ENCODE peak calls at places on chromosomes 2 and 18, in nine cellular contexts. O is NT2/D1; I is stomach; F is osteocyte; M is activated naive CD4-positive, alpha-beta T cell treated with anti-CD3 and anti-CD28 coated beads, Interleukin-2, amount 50 U/mL, for 16 hours; X is activated CD8-positive, alpha-beta memory T cell treated with anti-CD3 and anti-CD28 coated beads, Interleukin-2, amount 50 U/mL, for 4 hours; N is mesenchymal stem cell; R is fibroblast of pulmonary artery; C is NCI-H1105. U is an unnamed sample.

GRCh38 chr2:1648241-1649102 is 95.8 kb downstream of the PXDN start:
- DNase-seq in O (no peak), I (no peak), F (no peak), M (no peak), X (no peak), N (no peak), R (no peak), C (no peak), U (no peak)

GRCh38 chr2:37880546-37880945 is 44.5 kb upstream of the RMDN2 start:
- DNase-seq in O (no peak), I (no peak), F (no peak), M (no peak), X (no peak), N (no peak), R (no peak), C (no peak), U (no peak)

GRCh38 chr2:75324141-75324540 is 124.8 kb upstream of the TACR1 start:
- DNase-seq in O (no peak), I (no peak), F (no peak), M (no peak), X (no peak), N (peak), R (peak), C (no peak), U (no peak)

GRCh38 chr2:103402944-103403343 is 641.1 kb downstream of the TMEM182 start:
- DNase-seq in O (no peak), I (no peak), F (no peak), M (no peak), X (no peak), N (no peak), R (no peak), C (no peak), U (no peak)

GRCh38 chr2:1690056-1690775 is 54.1 kb downstream of the PXDN start:
- DNase-seq in O (no peak), I (no peak), F (no peak), M (no peak), X (no peak), N (no peak), R (no peak), C (no peak), U (no peak)

GRCh38 chr18:12236934-12237832 is 17.0 kb upstream of the CIDEA start:
- DNase-seq in O (peak), I (peak), F (peak), M (peak), X (peak), N (peak), R (peak), C (peak), U (peak)

GRCh38 chr2:216661639-216662375 is 28.6 kb downstream of the IGFBP2 start:
- DNase-seq in O (no peak), I (no peak), F (no peak), M (no peak), X (no peak), N (no peak), R (no peak), C (no peak), U (no peak)

GRCh38 chr2:43210467-43211303 is 15.7 kb downstream of the ZFP36L2 start:
- DNase-seq in O (no peak), I (peak), F (no peak), M (peak), X (peak), N (peak), R (peak), C (no peak), U (no peak)

GRCh38 chr2:164205347-164205746 is 415.9 kb downstream of the GRB14 start:
- DNase-seq in O (no peak), I (no peak), F (no peak), M (no peak), X (no peak), N (peak), R (peak), C (no peak), U (no peak)

GRCh38 chr2:216447293-216447692 is 35.0 kb downstream of the SMARCAL1 start:
- DNase-seq in O (no peak), I (no peak), F (no peak), M (no peak), X (no peak), N (no peak), R (no peak), C (no peak), U (no peak)

GRCh38 chr2:10235099-10235908 is 67.4 kb upstream of the HPCAL1 start:
- DNase-seq in O (no peak), I (no peak), F (no peak), M (no peak), X (peak), N (no peak), R (no peak), C (no peak), U (no peak)

GRCh38 chr2:223196331-223196730 is 144.3 kb downstream of the KCNE4 start:
- DNase-seq in O (no peak), I (no peak), F (no peak), M (no peak), X (no peak), N (no peak), R (no peak), C (no peak), U (no peak)

GRCh38 chr2:234373060-234373459 is 123.8 kb downstream of the ARL4C start:
- DNase-seq in O (no peak), I (no peak), F (no peak), M (peak), X (peak), N (no peak), R (no peak), C (no peak), U (no peak)

GRCh38 chr2:101596346-101596745 is 101.2 kb upstream of the MAP4K4 start:
- DNase-seq in O (no peak), I (no peak), F (no peak), M (no peak), X (no peak), N (no peak), R (peak), C (no peak), U (no peak)

GRCh38 chr2:180519276-180519675 is 461.1 kb upstream of the UBE2E3 start:
- DNase-seq in O (no peak), I (no peak), F (no peak), M (no peak), X (no peak), N (peak), R (peak), C (no peak), U (peak)

GRCh38 chr2:120737802-120738516 is 2.3 kb downstream of the GLI2 start:
- DNase-seq in O (no peak), I (peak), F (peak), M (no peak), X (no peak), N (peak), R (no peak), C (peak), U (no peak)

GRCh38 chr18:78006006-78006802 is 756.6 kb downstream of the GALR1 start:
- DNase-seq in O (peak), I (no peak), F (no peak), M (no peak), X (no peak), N (no peak), R (no peak), C (no peak), U (no peak)

GRCh38 chr2:134572996-134573395 is 145.8 kb downstream of the TMEM163 start:
- DNase-seq in O (no peak), I (no peak), F (no peak), M (no peak), X (no peak), N (no peak), R (no peak), C (no peak), U (no peak)

GRCh38 chr18:70151554-70152130 is 53.8 kb downstream of the RTTN start:
- DNase-seq in O (no peak), I (no peak), F (no peak), M (no peak), X (no peak), N (no peak), R (no peak), C (no peak), U (no peak)

GRCh38 chr2:75559633-75560021 is 1.1 kb downstream of the EVA1A start:
- DNase-seq in O (no peak), I (no peak), F (no peak), M (no peak), X (no peak), N (no peak), R (no peak), C (no peak), U (no peak)

GRCh38 chr2:169069341-169069740 is at the start of gene DHRS9:
- DNase-seq in O (no peak), I (no peak), F (no peak), M (no peak), X (no peak), N (peak), R (peak), C (no peak), U (peak)

GRCh38 chr18:43563780-43564179 is 286.5 kb upstream of the SYT4 start:
- DNase-seq in O (no peak), I (peak), F (no peak), M (no peak), X (no peak), N (peak), R (peak), C (peak), U (peak)

GRCh38 chr2:235595420-235596010 is 101.7 kb downstream of the AGAP1 start:
- DNase-seq in O (peak), I (peak), F (no peak), M (no peak), X (peak), N (peak), R (peak), C (peak), U (peak)

GRCh38 chr2:209517436-209517835 is 93.6 kb downstream of the MAP2 start:
- DNase-seq in O (no peak), I (no peak), F (no peak), M (no peak), X (no peak), N (no peak), R (no peak), C (no peak), U (no peak)

GRCh38 chr2:101120124-101120996 is 30.8 kb downstream of the TBC1D8 start:
- DNase-seq in O (no peak), I (peak), F (no peak), M (no peak), X (no peak), N (peak), R (peak), C (no peak), U (peak)

GRCh38 chr2:65638438-65638837 is 206.0 kb upstream of the SPRED2 start:
- DNase-seq in O (no peak), I (no peak), F (no peak), M (no peak), X (no peak), N (no peak), R (no peak), C (no peak), U (no peak)

GRCh38 chr2:71136174-71136573 is 5.7 kb downstream of the MPHOSPH10 start:
- DNase-seq in O (no peak), I (no peak), F (no peak), M (no peak), X (no peak), N (no peak), R (no peak), C (no peak), U (no peak)

GRCh38 chr2:213238753-213239591 is 45.3 kb upstream of the SPAG16 start:
- DNase-seq in O (no peak), I (no peak), F (no peak), M (no peak), X (no peak), N (peak), R (peak), C (no peak), U (peak)

GRCh38 chr2:119837759-119838158 is 78.0 kb downstream of the PTPN4 start:
- DNase-seq in O (no peak), I (no peak), F (no peak), M (no peak), X (no peak), N (no peak), R (no peak), C (no peak), U (no peak)

GRCh38 chr2:143700865-143701264 is 571.6 kb downstream of the ARHGAP15 start:
- DNase-seq in O (no peak), I (no peak), F (no peak), M (no peak), X (no peak), N (no peak), R (peak), C (no peak), U (no peak)

GRCh38 chr2:15041429-15041837 is 408.9 kb downstream of the LRATD1 start:
- DNase-seq in O (no peak), I (no peak), F (no peak), M (no peak), X (no peak), N (no peak), R (no peak), C (no peak), U (no peak)

GRCh38 chr2:25294573-25295462 is 46.9 kb downstream of the DNMT3A start:
- DNase-seq in O (no peak), I (peak), F (no peak), M (peak), X (peak), N (peak), R (peak), C (no peak), U (peak)